ENCODE peak calls at places on chromosome 14, in nine cellular contexts. One of them, this sample, is unnamed.

GRCh38 chr14:23326491-23327332 is 5.5 kb downstream of the PABPN1 start:
- DNase-seq in neural crest cell: no peak
- DNase-seq in mucosa of descending colon: no peak
- DNase-seq in astrocyte of the spinal cord: no peak
- DNase-seq in GM10248: no peak
- DNase-seq in mesothelial cell of epicardium: no peak
- DNase-seq in breast epithelium: no peak
- DNase-seq in mammary epithelial cell: no peak
- DNase-seq in uterus: no peak
- DNase-seq in this sample: no peak

GRCh38 chr14:62003701-62004100 is 241.5 kb downstream of the SNAPC1 start:
- DNase-seq in neural crest cell: no peak
- DNase-seq in mucosa of descending colon: no peak
- DNase-seq in astrocyte of the spinal cord: no peak
- DNase-seq in GM10248: no peak
- DNase-seq in mesothelial cell of epicardium: no peak
- DNase-seq in breast epithelium: no peak
- DNase-seq in mammary epithelial cell: peak; percentile 65
- DNase-seq in uterus: no peak
- DNase-seq in this sample: no peak

GRCh38 chr14:54722791-54723432 is 156.0 kb downstream of the SAMD4A start:
- DNase-seq in neural crest cell: no peak
- DNase-seq in mucosa of descending colon: no peak
- DNase-seq in astrocyte of the spinal cord: peak; percentile 47
- DNase-seq in GM10248: peak; percentile 29
- DNase-seq in mesothelial cell of epicardium: no peak
- DNase-seq in breast epithelium: no peak
- DNase-seq in mammary epithelial cell: peak; percentile 58
- DNase-seq in uterus: no peak
- DNase-seq in this sample: no peak

GRCh38 chr14:44529026-44529425 is 21.9 kb upstream of the FSCB start:
- DNase-seq in neural crest cell: no peak
- DNase-seq in mucosa of descending colon: no peak
- DNase-seq in astrocyte of the spinal cord: peak; percentile 3
- DNase-seq in GM10248: no peak
- DNase-seq in mesothelial cell of epicardium: no peak
- DNase-seq in breast epithelium: no peak
- DNase-seq in mammary epithelial cell: peak; percentile 8
- DNase-seq in uterus: no peak
- DNase-seq in this sample: no peak

GRCh38 chr14:20657216-20658211 is 16.0 kb upstream of the OR6S1 start:
- DNase-seq in neural crest cell: no peak
- DNase-seq in mucosa of descending colon: no peak
- DNase-seq in astrocyte of the spinal cord: no peak
- DNase-seq in GM10248: no peak
- DNase-seq in mesothelial cell of epicardium: no peak
- DNase-seq in breast epithelium: no peak
- DNase-seq in mammary epithelial cell: peak; percentile 41
- DNase-seq in uterus: no peak
- DNase-seq in this sample: peak; percentile 43

GRCh38 chr14:96693252-96693820 is 103.8 kb upstream of the VRK1 start:
- DNase-seq in neural crest cell: no peak
- DNase-seq in mucosa of descending colon: no peak
- DNase-seq in astrocyte of the spinal cord: no peak
- DNase-seq in GM10248: no peak
- DNase-seq in mesothelial cell of epicardium: no peak
- DNase-seq in breast epithelium: no peak
- DNase-seq in mammary epithelial cell: no peak
- DNase-seq in uterus: no peak
- DNase-seq in this sample: no peak

GRCh38 chr14:91138511-91139359 is 24.9 kb downstream of the DGLUCY start:
- DNase-seq in neural crest cell: no peak
- DNase-seq in mucosa of descending colon: no peak
- DNase-seq in astrocyte of the spinal cord: no peak
- DNase-seq in GM10248: peak; percentile 36
- DNase-seq in mesothelial cell of epicardium: no peak
- DNase-seq in breast epithelium: no peak
- DNase-seq in mammary epithelial cell: peak; percentile 20
- DNase-seq in uterus: no peak
- DNase-seq in this sample: peak; percentile 55

GRCh38 chr14:85090681-85091080 is 439.3 kb upstream of the FLRT2 start:
- DNase-seq in neural crest cell: no peak
- DNase-seq in mucosa of descending colon: no peak
- DNase-seq in astrocyte of the spinal cord: no peak
- DNase-seq in GM10248: no peak
- DNase-seq in mesothelial cell of epicardium: no peak
- DNase-seq in breast epithelium: no peak
- DNase-seq in mammary epithelial cell: no peak
- DNase-seq in uterus: no peak
- DNase-seq in this sample: no peak

GRCh38 chr14:51620036-51620435 is 31.7 kb upstream of the FRMD6 start:
- DNase-seq in neural crest cell: no peak
- DNase-seq in mucosa of descending colon: no peak
- DNase-seq in astrocyte of the spinal cord: no peak
- DNase-seq in GM10248: no peak
- DNase-seq in mesothelial cell of epicardium: no peak
- DNase-seq in breast epithelium: no peak
- DNase-seq in mammary epithelial cell: no peak
- DNase-seq in uterus: no peak
- DNase-seq in this sample: no peak

GRCh38 chr14:61516125-61516740 is 179.1 kb upstream of the HIF1A start:
- DNase-seq in neural crest cell: no peak
- DNase-seq in mucosa of descending colon: no peak
- DNase-seq in astrocyte of the spinal cord: no peak
- DNase-seq in GM10248: no peak
- DNase-seq in mesothelial cell of epicardium: no peak
- DNase-seq in breast epithelium: no peak
- DNase-seq in mammary epithelial cell: no peak
- DNase-seq in uterus: no peak
- DNase-seq in this sample: no peak

GRCh38 chr14:81464253-81465001 is 64.3 kb upstream of the STON2 start:
- DNase-seq in neural crest cell: peak; percentile 73
- DNase-seq in mucosa of descending colon: no peak
- DNase-seq in astrocyte of the spinal cord: peak; percentile 71
- DNase-seq in GM10248: peak; percentile 66
- DNase-seq in mesothelial cell of epicardium: no peak
- DNase-seq in breast epithelium: no peak
- DNase-seq in mammary epithelial cell: peak; percentile 45
- DNase-seq in uterus: no peak
- DNase-seq in this sample: peak; percentile 68

GRCh38 chr14:80110721-80111120 is 100.6 kb downstream of the DIO2 start:
- DNase-seq in neural crest cell: no peak
- DNase-seq in mucosa of descending colon: no peak
- DNase-seq in astrocyte of the spinal cord: no peak
- DNase-seq in GM10248: no peak
- DNase-seq in mesothelial cell of epicardium: no peak
- DNase-seq in breast epithelium: no peak
- DNase-seq in mammary epithelial cell: no peak
- DNase-seq in uterus: no peak
- DNase-seq in this sample: no peak

GRCh38 chr14:22472935-22473854 is 115.8 kb downstream of the DAD1 start:
- DNase-seq in neural crest cell: peak; percentile 45
- DNase-seq in mucosa of descending colon: no peak
- DNase-seq in astrocyte of the spinal cord: peak; percentile 69
- DNase-seq in GM10248: peak; percentile 71
- DNase-seq in mesothelial cell of epicardium: no peak
- DNase-seq in breast epithelium: peak; percentile 30
- DNase-seq in mammary epithelial cell: peak; percentile 39
- DNase-seq in uterus: no peak
- DNase-seq in this sample: peak; percentile 75

GRCh38 chr14:105069887-105070759 is 4.9 kb upstream of the GPR132 start:
- DNase-seq in neural crest cell: no peak
- DNase-seq in mucosa of descending colon: peak; percentile 63
- DNase-seq in astrocyte of the spinal cord: no peak
- DNase-seq in GM10248: peak; percentile 83
- DNase-seq in mesothelial cell of epicardium: no peak
- DNase-seq in breast epithelium: no peak
- DNase-seq in mammary epithelial cell: no peak
- DNase-seq in uterus: no peak
- DNase-seq in this sample: peak; percentile 86

GRCh38 chr14:54749727-54750126 is 152.9 kb downstream of the GCH1 start:
- DNase-seq in neural crest cell: no peak
- DNase-seq in mucosa of descending colon: no peak
- DNase-seq in astrocyte of the spinal cord: no peak
- DNase-seq in GM10248: no peak
- DNase-seq in mesothelial cell of epicardium: no peak
- DNase-seq in breast epithelium: no peak
- DNase-seq in mammary epithelial cell: no peak
- DNase-seq in uterus: no peak
- DNase-seq in this sample: no peak

GRCh38 chr14:106507354-106507753 is 981.0 kb downstream of the TMEM121 start:
- DNase-seq in neural crest cell: no peak
- DNase-seq in mucosa of descending colon: no peak
- DNase-seq in astrocyte of the spinal cord: no peak
- DNase-seq in GM10248: no peak
- DNase-seq in mesothelial cell of epicardium: no peak
- DNase-seq in breast epithelium: no peak
- DNase-seq in mammary epithelial cell: no peak
- DNase-seq in uterus: no peak
- DNase-seq in this sample: no peak

GRCh38 chr14:63759454-63759853 is 31.6 kb upstream of the SGPP1 start:
- DNase-seq in neural crest cell: no peak
- DNase-seq in mucosa of descending colon: no peak
- DNase-seq in astrocyte of the spinal cord: peak; percentile 4
- DNase-seq in GM10248: peak; percentile 33
- DNase-seq in mesothelial cell of epicardium: no peak
- DNase-seq in breast epithelium: no peak
- DNase-seq in mammary epithelial cell: no peak
- DNase-seq in uterus: no peak
- DNase-seq in this sample: peak; percentile 48

DNA sequence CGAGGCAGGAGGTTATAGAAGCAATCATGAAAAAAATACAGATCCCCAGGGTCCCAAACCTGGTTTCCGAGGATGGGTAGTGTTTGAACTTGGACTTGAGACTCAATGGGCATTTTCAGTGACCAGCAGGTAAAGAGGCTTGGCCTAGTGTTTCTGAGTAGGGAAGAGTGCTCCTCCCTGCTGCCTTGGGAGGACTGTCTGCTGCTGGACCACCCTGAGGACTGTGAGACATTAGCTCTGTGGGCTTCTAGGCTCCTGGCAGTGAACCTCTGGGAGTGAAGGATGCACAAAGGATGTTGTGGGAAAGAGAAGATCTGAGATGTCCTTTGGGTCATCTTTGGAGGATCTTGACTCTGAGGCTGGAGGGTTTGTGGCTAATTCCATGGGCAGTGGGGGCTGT is 30.5 kb downstream of the ANKRD9 start:
- DNase-seq in neural crest cell: no peak
- DNase-seq in mucosa of descending colon: peak; percentile 7
- DNase-seq in astrocyte of the spinal cord: no peak
- DNase-seq in GM10248: no peak
- DNase-seq in mesothelial cell of epicardium: no peak
- DNase-seq in breast epithelium: no peak
- DNase-seq in mammary epithelial cell: no peak
- DNase-seq in uterus: no peak
- DNase-seq in this sample: no peak
- TF ChIP-seq CTCF in neural crest cell: no peak
- TF ChIP-seq CTCF in mucosa of descending colon: no peak
- TF ChIP-seq CTCF in astrocyte of the spinal cord: no peak
- TF ChIP-seq CTCF in GM10248: no peak
- TF ChIP-seq CTCF in mesothelial cell of epicardium: no peak
- TF ChIP-seq CTCF in breast epithelium: no peak
- TF ChIP-seq CTCF in mammary epithelial cell: no peak
- TF ChIP-seq CTCF in uterus: no peak
- TF ChIP-seq CTCF in this sample: no peak

DNA sequence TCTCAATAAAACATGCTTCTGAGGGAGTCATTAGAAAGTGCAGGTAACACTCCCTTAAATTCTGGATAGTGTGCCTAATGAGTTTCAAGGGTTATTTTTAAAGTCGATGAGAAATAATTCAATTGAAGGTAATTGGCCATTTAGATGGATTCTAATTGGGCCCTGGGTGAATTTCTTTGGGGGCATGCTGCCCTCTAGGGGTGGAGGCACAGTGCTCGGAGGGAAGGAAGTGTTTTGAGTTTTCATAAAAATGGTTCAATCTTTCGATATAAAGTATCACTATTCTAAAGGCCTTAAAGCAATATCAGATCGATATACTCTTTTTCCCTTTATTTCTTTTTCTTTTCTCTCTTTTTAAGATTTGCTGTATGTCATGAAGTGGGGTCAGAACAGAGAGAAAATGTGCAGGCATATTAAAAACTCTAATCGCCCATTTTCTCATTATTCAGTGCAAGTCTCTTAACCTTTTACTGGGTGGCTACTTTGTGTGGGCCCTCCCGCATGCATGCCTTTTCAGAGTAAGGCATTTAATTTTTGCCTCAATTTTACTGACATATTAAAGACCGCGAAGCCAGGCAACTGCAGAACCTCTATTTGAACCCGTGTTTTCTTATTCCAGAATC is 25.5 kb downstream of the NKX2-8 start:
- DNase-seq in neural crest cell: peak; percentile 20
- DNase-seq in mucosa of descending colon: no peak
- DNase-seq in astrocyte of the spinal cord: peak; percentile 15
- DNase-seq in GM10248: peak; percentile 42
- DNase-seq in mesothelial cell of epicardium: no peak
- DNase-seq in breast epithelium: no peak
- DNase-seq in mammary epithelial cell: no peak
- DNase-seq in uterus: no peak
- DNase-seq in this sample: peak; percentile 41
- TF ChIP-seq CTCF in neural crest cell: peak; percentile 76
- TF ChIP-seq CTCF in mucosa of descending colon: no peak
- TF ChIP-seq CTCF in astrocyte of the spinal cord: peak; percentile 88
- TF ChIP-seq CTCF in GM10248: peak; percentile 68
- TF ChIP-seq CTCF in mesothelial cell of epicardium: peak; percentile 55
- TF ChIP-seq CTCF in breast epithelium: peak; percentile 34
- TF ChIP-seq CTCF in mammary epithelial cell: peak; percentile 85
- TF ChIP-seq CTCF in uterus: peak; percentile 13
- TF ChIP-seq CTCF in this sample: peak; percentile 56

GRCh38 chr14:95683793-95684192 is 2.4 kb upstream of the TCL1B start:
- DNase-seq in neural crest cell: no peak
- DNase-seq in mucosa of descending colon: no peak
- DNase-seq in astrocyte of the spinal cord: no peak
- DNase-seq in GM10248: peak; percentile 77
- DNase-seq in mesothelial cell of epicardium: no peak
- DNase-seq in breast epithelium: no peak
- DNase-seq in mammary epithelial cell: no peak
- DNase-seq in uterus: no peak
- DNase-seq in this sample: peak; percentile 77
- TF ChIP-seq CTCF in neural crest cell: peak; percentile 52
- TF ChIP-seq CTCF in mucosa of descending colon: peak; percentile 34
- TF ChIP-seq CTCF in astrocyte of the spinal cord: no peak
- TF ChIP-seq CTCF in GM10248: peak; percentile 74
- TF ChIP-seq CTCF in mesothelial cell of epicardium: no peak
- TF ChIP-seq CTCF in breast epithelium: no peak
- TF ChIP-seq CTCF in mammary epithelial cell: peak; percentile 74
- TF ChIP-seq CTCF in uterus: no peak
- TF ChIP-seq CTCF in this sample: peak; percentile 63

DNA sequence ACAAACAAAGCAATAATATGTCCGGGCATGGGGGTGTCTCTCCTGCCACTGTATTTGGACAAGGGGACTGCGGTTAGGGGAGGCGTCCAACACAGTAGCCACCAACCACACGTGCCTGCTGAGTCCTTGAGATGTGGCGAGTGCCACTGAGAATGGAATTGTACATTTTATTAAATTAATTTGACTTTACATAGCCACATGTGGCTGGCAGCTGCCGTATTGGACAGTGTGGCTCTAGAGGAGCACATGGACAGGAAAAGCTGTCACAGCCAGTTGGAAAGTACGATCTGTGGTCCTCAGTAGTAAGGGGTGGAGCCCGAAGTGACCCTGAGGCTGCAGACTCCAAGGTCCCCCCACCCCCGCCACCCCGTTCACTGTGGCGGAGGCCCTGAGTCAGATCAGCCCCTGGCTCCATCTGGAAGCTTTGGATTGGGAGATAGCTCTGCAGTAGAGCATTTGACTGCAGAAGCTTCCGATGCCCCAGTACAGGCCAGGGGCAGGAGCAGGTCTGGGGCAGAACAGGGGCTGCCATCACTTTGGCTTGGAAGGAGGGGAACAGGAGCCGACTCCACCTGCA is 25.8 kb upstream of the BEGAIN start:
- DNase-seq in neural crest cell: no peak
- DNase-seq in mucosa of descending colon: no peak
- DNase-seq in astrocyte of the spinal cord: no peak
- DNase-seq in GM10248: no peak
- DNase-seq in mesothelial cell of epicardium: no peak
- DNase-seq in breast epithelium: no peak
- DNase-seq in mammary epithelial cell: no peak
- DNase-seq in uterus: no peak
- DNase-seq in this sample: no peak
- TF ChIP-seq CTCF in neural crest cell: no peak
- TF ChIP-seq CTCF in mucosa of descending colon: no peak
- TF ChIP-seq CTCF in astrocyte of the spinal cord: no peak
- TF ChIP-seq CTCF in GM10248: no peak
- TF ChIP-seq CTCF in mesothelial cell of epicardium: no peak
- TF ChIP-seq CTCF in breast epithelium: no peak
- TF ChIP-seq CTCF in mammary epithelial cell: no peak
- TF ChIP-seq CTCF in uterus: no peak
- TF ChIP-seq CTCF in this sample: no peak